ENCODE peak calls at places on chromosome 6, in six cellular contexts. P is endothelial cell, D is glutamatergic neuron, Y is neural crest cell, G is fibroblast of mammary gland, F is MM.1S. H is an unnamed sample.

GRCh38 chr6:20755631-20756030 is 221.4 kb downstream of the CDKAL1 start:
- DNase-seq in P (no peak), D (no peak), Y (no peak), G (peak), F (no peak), H (no peak)

GRCh38 chr6:35498407-35499045 is 1.6 kb upstream of the TEAD3 start:
- DNase-seq in P (no peak), D (no peak), Y (no peak), G (no peak), F (no peak), H (no peak)

GRCh38 chr6:7479801-7480266 is 61.6 kb upstream of the DSP start:
- DNase-seq in P (no peak), D (no peak), Y (no peak), G (peak), F (no peak), H (no peak)

GRCh38 chr6:3324262-3324942 is 65.7 kb downstream of the PSMG4 start:
- DNase-seq in P (peak), D (no peak), Y (no peak), G (peak), F (no peak), H (peak)

GRCh38 chr6:13091192-13091591 is 237.1 kb downstream of the TBC1D7 start:
- DNase-seq in P (no peak), D (no peak), Y (no peak), G (peak), F (no peak), H (no peak)

GRCh38 chr6:105821027-105821426 is 265.1 kb upstream of the PRDM1 start:
- DNase-seq in P (no peak), D (no peak), Y (no peak), G (no peak), F (no peak), H (no peak)

GRCh38 chr6:41546866-41547798 is 951 bp downstream of the FOXP4 start:
- DNase-seq in P (peak), D (peak), Y (no peak), G (peak), F (peak), H (peak)

GRCh38 chr6:18277181-18278006 is 13.1 kb upstream of the DEK start:
- DNase-seq in P (peak), D (peak), Y (peak), G (no peak), F (no peak), H (no peak)

GRCh38 chr6:111552999-111553398 is 52.7 kb downstream of the TRAF3IP2 start:
- DNase-seq in P (no peak), D (no peak), Y (no peak), G (no peak), F (no peak), H (no peak)

GRCh38 chr6:16723833-16724232 is 37.4 kb downstream of the ATXN1 start:
- DNase-seq in P (no peak), D (no peak), Y (no peak), G (peak), F (no peak), H (no peak)

GRCh38 chr6:125574604-125575003 is 174.8 kb upstream of the HEY2 start:
- DNase-seq in P (no peak), D (no peak), Y (no peak), G (no peak), F (no peak), H (no peak)

GRCh38 chr6:118644007-118644406 is 7.4 kb downstream of the CEP85L start:
- DNase-seq in P (no peak), D (no peak), Y (no peak), G (peak), F (no peak), H (no peak)

GRCh38 chr6:159125977-159126376 is 43.2 kb upstream of the FNDC1 start:
- DNase-seq in P (no peak), D (peak), Y (no peak), G (no peak), F (no peak), H (no peak)

GRCh38 chr6:154901856-154902552 is 93.1 kb upstream of the TIAM2 start:
- DNase-seq in P (no peak), D (no peak), Y (no peak), G (no peak), F (no peak), H (no peak)

GRCh38 chr6:150868759-150869158 is 3.3 kb downstream of the MTHFD1L start:
- DNase-seq in P (no peak), D (no peak), Y (no peak), G (no peak), F (no peak), H (no peak)

GRCh38 chr6:81204741-81205140 is 547.7 kb downstream of the TENT5A start:
- DNase-seq in P (no peak), D (no peak), Y (no peak), G (peak), F (no peak), H (no peak)

GRCh38 chr6:26157150-26157837 is 70.1 kb downstream of the HFE start:
- DNase-seq in P (peak), D (peak), Y (peak), G (no peak), F (no peak), H (no peak)

GRCh38 chr6:32995448-32995847 is 13.9 kb downstream of the HLA-DOA start:
- DNase-seq in P (no peak), D (no peak), Y (no peak), G (no peak), F (no peak), H (no peak)
- TF ChIP-seq CTCF in P (no peak), D (no peak), Y (no peak), G (no peak), F (no peak), H (no peak)

GRCh38 chr6:122452509-122452908 is 19.1 kb downstream of the SERINC1 start:
- DNase-seq in P (no peak), D (no peak), Y (no peak), G (no peak), F (no peak), H (no peak)

GRCh38 chr6:122454673-122455072 is 16.9 kb downstream of the SERINC1 start:
- DNase-seq in P (no peak), D (no peak), Y (no peak), G (no peak), F (no peak), H (no peak)

GRCh38 chr6:122445274-122445673 is 26.3 kb downstream of the SERINC1 start:
- DNase-seq in P (no peak), D (no peak), Y (no peak), G (no peak), F (no peak), H (no peak)

GRCh38 chr6:122449084-122449483 is 22.5 kb downstream of the SERINC1 start:
- DNase-seq in P (no peak), D (no peak), Y (no peak), G (no peak), F (no peak), H (no peak)
- TF ChIP-seq CTCF in P (no peak), D (no peak), Y (no peak), G (no peak), F (no peak), H (no peak)

GRCh38 chr6:116102856-116103255 is 2.2 kb downstream of the NT5DC1 start:
- DNase-seq in P (no peak), D (no peak), Y (no peak), G (no peak), F (no peak), H (no peak)

GRCh38 chr6:116101790-116102189 is 1.1 kb downstream of the NT5DC1 start:
- DNase-seq in P (no peak), D (no peak), Y (no peak), G (no peak), F (no peak), H (no peak)

GRCh38 chr6:116101298-116101718 is 655 bp downstream of the NT5DC1 start:
- DNase-seq in P (no peak), D (no peak), Y (no peak), G (no peak), F (no peak), H (no peak)

GRCh38 chr6:116099036-116099435 is 1.6 kb upstream of the NT5DC1 start:
- DNase-seq in P (no peak), D (no peak), Y (no peak), G (no peak), F (no peak), H (no peak)

GRCh38 chr6:116100419-116101297 is at the start of gene NT5DC1:
- DNase-seq in P (peak), D (peak), Y (peak), G (peak), F (peak), H (peak)
- TF ChIP-seq CTCF in P (no peak), D (no peak), Y (peak), G (no peak), F (peak), H (peak)

DNA sequence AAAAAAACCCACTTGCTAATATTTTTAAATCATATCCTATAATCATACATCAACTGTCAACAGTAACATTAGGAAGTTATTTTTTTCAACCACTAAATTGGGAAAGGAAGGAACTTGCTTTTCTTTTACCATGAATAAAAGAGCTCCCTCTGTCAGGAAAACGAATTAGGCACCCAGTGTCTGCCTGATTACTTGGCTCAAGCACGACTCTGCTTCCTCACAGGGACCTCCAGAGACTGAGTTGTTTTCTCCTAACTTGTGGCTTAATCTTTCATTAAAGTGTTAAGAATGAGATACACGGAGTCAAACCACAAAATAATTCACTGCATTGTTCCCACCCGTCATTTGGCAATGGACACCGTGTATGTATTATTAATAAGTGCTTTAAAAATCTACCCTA is 1405.1 kb upstream of the EYS start:
- DNase-seq in P (no peak), D (no peak), Y (no peak), G (no peak), F (no peak), H (no peak)
- TF ChIP-seq CTCF in P (no peak), D (no peak), Y (no peak), G (no peak), F (no peak), H (no peak)

H was measured in GM20000.